ENCODE peak calls at places on chromosome 11, in four cellular contexts. One of them, this sample, is unnamed.

GRCh38 chr11:93089474-93090102 is 108.2 kb downstream of the SLC36A4 start:
- DNase-seq in K562: peak; percentile 8
- DNase-seq in GM12878: no peak
- DNase-seq in HepG2: peak; percentile 17
- DNase-seq in this sample: no peak

GRCh38 chr11:69305885-69306540 is 12.1 kb downstream of the MYEOV start:
- DNase-seq in K562: no peak
- DNase-seq in GM12878: no peak
- DNase-seq in HepG2: no peak
- DNase-seq in this sample: no peak

GRCh38 chr11:68692115-68692514 is 7.8 kb downstream of the GAL start:
- DNase-seq in HepG2: no peak
- DNase-seq in GM12878: no peak
- DNase-seq in K562: no peak
- DNase-seq in this sample: no peak

GRCh38 chr11:44992181-44992582 is 41.5 kb upstream of the TP53I11 start:
- DNase-seq in GM12878: no peak
- DNase-seq in K562: no peak
- DNase-seq in HepG2: no peak
- DNase-seq in this sample: no peak

GRCh38 chr11:12007769-12008737 is at the start of gene DKK3:
- DNase-seq in GM12878: no peak
- DNase-seq in HepG2: no peak
- DNase-seq in K562: no peak
- DNase-seq in this sample: no peak

GRCh38 chr11:58905141-58905715 is 34.1 kb upstream of the GLYATL1 start:
- DNase-seq in K562: no peak
- DNase-seq in HepG2: no peak
- DNase-seq in GM12878: no peak
- DNase-seq in this sample: peak; percentile 80

GRCh38 chr11:32870676-32871075 is 21.9 kb upstream of the QSER1 start:
- DNase-seq in HepG2: no peak
- DNase-seq in GM12878: no peak
- DNase-seq in K562: peak; percentile 25
- DNase-seq in this sample: no peak

GRCh38 chr11:32316846-32317525 is 118.4 kb downstream of the WT1 start:
- DNase-seq in HepG2: no peak
- DNase-seq in GM12878: no peak
- DNase-seq in K562: no peak
- DNase-seq in this sample: no peak

GRCh38 chr11:107482234-107482633 is 24.6 kb upstream of the CWF19L2 start:
- DNase-seq in GM12878: no peak
- DNase-seq in K562: no peak
- DNase-seq in HepG2: no peak
- DNase-seq in this sample: no peak

GRCh38 chr11:95723353-95723942 is 66.1 kb downstream of the FAM76B start:
- DNase-seq in HepG2: no peak
- DNase-seq in GM12878: no peak
- DNase-seq in K562: no peak
- DNase-seq in this sample: no peak

GRCh38 chr11:131696584-131697120 is 326.2 kb downstream of the NTM start:
- DNase-seq in HepG2: no peak
- DNase-seq in GM12878: no peak
- DNase-seq in K562: no peak
- DNase-seq in this sample: no peak

GRCh38 chr11:69700278-69701140 is 3.3 kb downstream of the FGF19 start:
- DNase-seq in K562: peak; percentile 78
- DNase-seq in HepG2: peak; percentile 66
- DNase-seq in GM12878: no peak
- DNase-seq in this sample: peak; percentile 76

GRCh38 chr11:84714316-84714780 is 912.8 kb downstream of the DLG2 start:
- DNase-seq in GM12878: no peak
- DNase-seq in K562: peak; percentile 25
- DNase-seq in HepG2: peak; percentile 58
- DNase-seq in this sample: no peak

GRCh38 chr11:18280438-18281046 is 14.5 kb downstream of the SAA1 start:
- DNase-seq in HepG2: no peak
- DNase-seq in K562: no peak
- DNase-seq in GM12878: peak; percentile 20
- DNase-seq in this sample: no peak

GRCh38 chr11:65432686-65433582 is 10.3 kb downstream of the NEAT1 start:
- DNase-seq in GM12878: no peak
- DNase-seq in HepG2: no peak
- DNase-seq in K562: no peak
- DNase-seq in this sample: no peak

GRCh38 chr11:61332266-61332822 is 561 bp downstream of the DDB1 start:
- DNase-seq in HepG2: peak; percentile 52
- DNase-seq in GM12878: no peak
- DNase-seq in K562: peak; percentile 45
- DNase-seq in this sample: no peak

GRCh38 chr11:130522284-130522961 is 74.0 kb downstream of the ADAMTS15 start:
- DNase-seq in K562: peak; percentile 80
- DNase-seq in GM12878: no peak
- DNase-seq in HepG2: peak; percentile 10
- DNase-seq in this sample: peak; percentile 67

GRCh38 chr11:43145653-43146052 is 166.1 kb upstream of the API5 start:
- DNase-seq in K562: no peak
- DNase-seq in GM12878: peak; percentile 64
- DNase-seq in HepG2: no peak
- DNase-seq in this sample: no peak

GRCh38 chr11:120344302-120345004 is 8.2 kb downstream of the ARHGEF12 start:
- DNase-seq in K562: peak; percentile 42
- DNase-seq in GM12878: peak; percentile 91
- DNase-seq in HepG2: no peak
- DNase-seq in this sample: no peak

GRCh38 chr11:27423125-27423524 is 49.5 kb downstream of the LGR4 start:
- DNase-seq in HepG2: no peak
- DNase-seq in GM12878: no peak
- DNase-seq in K562: no peak
- DNase-seq in this sample: no peak

GRCh38 chr11:118275184-118275583 is 11.1 kb upstream of the MPZL2 start:
- DNase-seq in HepG2: no peak
- DNase-seq in K562: no peak
- DNase-seq in GM12878: no peak
- DNase-seq in this sample: no peak

DNA sequence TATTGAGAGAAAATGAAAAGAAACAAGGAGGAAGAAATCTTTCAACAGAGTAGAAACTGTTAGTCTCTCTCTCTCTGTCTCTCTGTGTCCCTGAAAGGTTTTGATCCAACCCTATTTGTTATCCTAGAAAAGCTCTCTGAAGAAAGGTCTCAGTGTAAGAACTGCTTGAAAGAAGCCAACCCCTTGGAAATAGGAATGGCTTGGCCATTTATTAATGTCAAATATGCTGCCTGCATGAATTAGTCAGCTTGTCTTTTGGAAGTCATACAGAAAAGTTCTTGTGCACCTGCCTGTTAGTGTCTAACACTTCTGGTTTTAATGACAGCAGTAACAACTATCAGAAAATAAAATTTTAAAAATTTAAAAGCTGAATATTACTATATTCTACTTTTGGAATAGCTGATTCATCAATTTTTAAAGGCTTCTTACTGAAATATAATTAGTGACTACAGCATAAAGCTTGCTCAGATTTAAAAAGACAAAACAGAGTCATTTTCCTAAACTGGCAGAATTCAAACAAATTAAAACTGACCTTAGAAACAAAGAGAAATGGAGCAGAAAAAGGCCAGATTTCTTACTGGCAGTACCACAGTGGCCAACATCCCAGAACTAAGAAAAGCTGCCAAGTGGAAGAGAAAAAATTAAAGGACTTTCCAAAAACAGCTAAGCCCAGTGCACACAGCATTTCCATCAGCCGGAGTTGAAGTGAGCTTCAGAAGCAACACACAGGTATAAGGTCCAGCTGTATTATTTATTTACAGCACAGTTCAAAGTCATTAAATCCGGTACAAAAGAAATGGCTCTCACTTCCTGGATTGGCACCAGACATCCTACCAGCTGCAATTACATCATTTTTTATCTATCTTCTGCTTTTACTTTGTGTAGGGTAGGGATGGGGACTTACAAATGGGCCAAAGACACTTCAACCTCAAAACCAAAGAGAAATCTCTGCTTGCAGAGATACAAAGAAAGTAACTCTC is 76.3 kb downstream of the PRCP start:
- DNase-seq in HepG2: no peak
- DNase-seq in K562: no peak
- DNase-seq in GM12878: no peak
- DNase-seq in this sample: no peak
- TF ChIP-seq CBX5 in HepG2: no peak
- TF ChIP-seq CBX5 in K562: no peak
- TF ChIP-seq CBX5 in GM12878: no peak
- TF ChIP-seq CBX5 in this sample: no peak

DNA sequence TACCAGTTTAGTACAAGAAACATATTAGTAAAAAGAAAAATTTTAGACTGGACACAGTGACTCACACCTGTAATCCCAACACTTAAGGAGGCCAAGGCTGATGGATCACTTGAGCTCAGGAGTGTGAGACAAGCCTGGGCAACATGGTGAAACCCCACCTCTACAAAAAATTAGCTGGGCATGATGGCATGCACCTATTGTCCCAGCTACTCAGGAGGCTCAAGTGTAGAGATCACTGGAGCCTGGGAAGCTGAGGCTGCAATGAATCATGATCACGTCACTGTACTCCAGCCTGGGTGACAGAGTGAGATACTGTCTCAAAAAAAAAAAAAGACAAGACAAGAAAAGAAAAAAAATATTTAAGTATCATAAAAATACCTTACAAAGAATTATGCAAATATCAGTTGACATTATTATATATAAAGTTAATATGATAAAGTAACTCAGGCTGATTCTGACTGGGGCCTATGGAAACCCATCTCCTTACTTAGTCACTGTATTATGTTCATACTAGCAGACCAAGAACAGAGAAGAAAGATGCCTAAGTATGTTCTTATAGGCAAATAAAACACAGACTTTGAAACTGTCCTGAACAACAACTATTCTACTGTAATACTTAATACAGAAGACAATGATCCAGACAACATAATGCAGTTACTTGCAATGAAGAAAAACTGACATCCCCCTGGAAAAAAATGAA is 27.3 kb downstream of the FAM168A start:
- DNase-seq in HepG2: no peak
- DNase-seq in K562: no peak
- DNase-seq in GM12878: no peak
- DNase-seq in this sample: no peak
- TF ChIP-seq EP300 in HepG2: no peak
- TF ChIP-seq EP300 in K562: no peak
- TF ChIP-seq EP300 in GM12878: no peak
- TF ChIP-seq EP300 in this sample: no peak

DNA sequence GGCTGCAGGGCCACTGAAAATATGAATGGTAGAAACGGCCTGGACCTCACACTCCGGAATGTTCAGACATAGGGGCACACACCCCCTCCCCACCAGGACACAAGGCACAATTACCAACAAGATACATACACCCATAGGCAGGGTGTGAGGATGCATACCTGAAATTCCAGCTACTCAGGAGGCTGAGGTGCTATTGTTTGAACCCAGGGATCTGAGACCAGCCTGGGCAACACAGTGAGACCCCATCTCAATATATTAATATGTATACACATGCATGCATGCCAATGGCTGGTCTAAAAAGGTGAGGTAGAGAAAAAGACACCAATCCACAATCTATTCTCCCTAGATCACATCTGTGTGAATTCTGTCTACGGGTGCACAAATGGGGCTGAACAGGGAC is 403.3 kb downstream of the SHANK2 start:
- DNase-seq in K562: no peak
- DNase-seq in GM12878: no peak
- DNase-seq in HepG2: no peak
- DNase-seq in this sample: no peak
- TF ChIP-seq CBX5 in K562: no peak
- TF ChIP-seq CBX5 in GM12878: no peak
- TF ChIP-seq CBX5 in HepG2: no peak
- TF ChIP-seq CBX5 in this sample: no peak

GRCh38 chr11:19920982-19921381 is 208.3 kb downstream of the NAV2 start:
- DNase-seq in HepG2: no peak
- DNase-seq in K562: no peak
- DNase-seq in GM12878: no peak
- DNase-seq in this sample: no peak
- TF ChIP-seq EP300 in HepG2: no peak
- TF ChIP-seq EP300 in K562: no peak
- TF ChIP-seq EP300 in GM12878: no peak
- TF ChIP-seq EP300 in this sample: no peak